ENCODE peak calls at places on chromosomes 13 and 19, in six cellular contexts. One of them, this sample, is unnamed.

GRCh38 chr13:41054919-41055619 is 6.2 kb upstream of the WBP4 start:
- ATAC-seq in HepG2: peak; percentile 17
- ATAC-seq in A549: peak; percentile 39
- ATAC-seq in GM12878: peak; percentile 14
- ATAC-seq in upper lobe of left lung: no peak
- ATAC-seq in K562: peak; percentile 39
- ATAC-seq in this sample: no peak

GRCh38 chr19:32287086-32287485 is 58.3 kb upstream of the ZNF507 start:
- ATAC-seq in HepG2: no peak
- ATAC-seq in upper lobe of left lung: peak; percentile 5
- ATAC-seq in K562: no peak
- ATAC-seq in A549: no peak
- ATAC-seq in GM12878: no peak
- ATAC-seq in this sample: no peak

GRCh38 chr13:51601601-51602348 is 17.5 kb downstream of the WDFY2 start:
- ATAC-seq in K562: peak; percentile 35
- ATAC-seq in upper lobe of left lung: peak; percentile 60
- ATAC-seq in GM12878: no peak
- ATAC-seq in A549: no peak
- ATAC-seq in HepG2: no peak
- ATAC-seq in this sample: no peak

GRCh38 chr13:45792827-45793303 is 58.7 kb downstream of the SIAH3 start:
- ATAC-seq in A549: no peak
- ATAC-seq in upper lobe of left lung: no peak
- ATAC-seq in K562: no peak
- ATAC-seq in HepG2: no peak
- ATAC-seq in GM12878: peak; percentile 85
- ATAC-seq in this sample: no peak

GRCh38 chr13:79628463-79628862 is 147.5 kb downstream of the NDFIP2 start:
- ATAC-seq in HepG2: no peak
- ATAC-seq in K562: no peak
- ATAC-seq in A549: no peak
- ATAC-seq in GM12878: no peak
- ATAC-seq in upper lobe of left lung: no peak
- ATAC-seq in this sample: no peak

GRCh38 chr19:51640371-51640770 is 6.3 kb downstream of the SIGLEC14 start:
- ATAC-seq in GM12878: no peak
- ATAC-seq in upper lobe of left lung: no peak
- ATAC-seq in K562: no peak
- ATAC-seq in HepG2: no peak
- ATAC-seq in A549: no peak
- ATAC-seq in this sample: no peak

GRCh38 chr19:16836115-16836905 is 7.1 kb downstream of the SIN3B start:
- ATAC-seq in HepG2: no peak
- ATAC-seq in GM12878: peak; percentile 95
- ATAC-seq in A549: no peak
- ATAC-seq in upper lobe of left lung: no peak
- ATAC-seq in K562: peak; percentile 95
- ATAC-seq in this sample: peak; percentile 44

GRCh38 chr13:32200741-32201140 is 114.4 kb downstream of the ZAR1L start:
- ATAC-seq in HepG2: no peak
- ATAC-seq in K562: no peak
- ATAC-seq in GM12878: no peak
- ATAC-seq in upper lobe of left lung: no peak
- ATAC-seq in A549: no peak
- ATAC-seq in this sample: no peak

GRCh38 chr19:42242071-42242511 is 311 bp downstream of the GSK3A start:
- ATAC-seq in upper lobe of left lung: no peak
- ATAC-seq in K562: no peak
- ATAC-seq in HepG2: no peak
- ATAC-seq in GM12878: no peak
- ATAC-seq in A549: no peak
- ATAC-seq in this sample: no peak

GRCh38 chr19:1468274-1469199 is 10.5 kb downstream of the C19orf25 start:
- ATAC-seq in A549: peak; percentile 65
- ATAC-seq in HepG2: peak; percentile 13
- ATAC-seq in GM12878: peak; percentile 23
- ATAC-seq in K562: no peak
- ATAC-seq in upper lobe of left lung: no peak
- ATAC-seq in this sample: no peak

GRCh38 chr19:18541992-18542935 is 1.1 kb downstream of the FKBP8 start:
- ATAC-seq in HepG2: no peak
- ATAC-seq in K562: no peak
- ATAC-seq in GM12878: no peak
- ATAC-seq in A549: no peak
- ATAC-seq in upper lobe of left lung: no peak
- ATAC-seq in this sample: no peak

GRCh38 chr19:1465191-1466016 is 13.6 kb downstream of the C19orf25 start:
- ATAC-seq in K562: no peak
- ATAC-seq in A549: no peak
- ATAC-seq in HepG2: no peak
- ATAC-seq in upper lobe of left lung: peak; percentile 34
- ATAC-seq in GM12878: peak; percentile 66
- ATAC-seq in this sample: no peak

GRCh38 chr13:57314897-57315520 is 148.0 kb downstream of the PRR20E start:
- ATAC-seq in upper lobe of left lung: no peak
- ATAC-seq in GM12878: no peak
- ATAC-seq in A549: no peak
- ATAC-seq in HepG2: no peak
- ATAC-seq in K562: no peak
- ATAC-seq in this sample: no peak

GRCh38 chr19:45186509-45187334 is 8.1 kb downstream of the BLOC1S3 start:
- ATAC-seq in HepG2: peak; percentile 90
- ATAC-seq in A549: peak; percentile 73
- ATAC-seq in GM12878: no peak
- ATAC-seq in K562: no peak
- ATAC-seq in upper lobe of left lung: no peak
- ATAC-seq in this sample: no peak

GRCh38 chr13:24381539-24382265 is 72.3 kb downstream of the C1QTNF9 start:
- ATAC-seq in GM12878: no peak
- ATAC-seq in A549: no peak
- ATAC-seq in K562: no peak
- ATAC-seq in HepG2: no peak
- ATAC-seq in upper lobe of left lung: peak; percentile 88
- ATAC-seq in this sample: no peak

GRCh38 chr13:42211704-42212103 is 60.2 kb upstream of the AKAP11 start:
- ATAC-seq in upper lobe of left lung: no peak
- ATAC-seq in K562: no peak
- ATAC-seq in HepG2: no peak
- ATAC-seq in GM12878: no peak
- ATAC-seq in A549: no peak
- ATAC-seq in this sample: no peak

GRCh38 chr19:42064432-42064831 is 5.6 kb downstream of the GRIK5 start:
- ATAC-seq in A549: no peak
- ATAC-seq in GM12878: no peak
- ATAC-seq in upper lobe of left lung: no peak
- ATAC-seq in HepG2: no peak
- ATAC-seq in K562: no peak
- ATAC-seq in this sample: no peak

GRCh38 chr13:105527127-105527526 is 1008.3 kb downstream of the EFNB2 start:
- ATAC-seq in HepG2: no peak
- ATAC-seq in K562: no peak
- ATAC-seq in upper lobe of left lung: no peak
- ATAC-seq in GM12878: no peak
- ATAC-seq in A549: no peak
- ATAC-seq in this sample: no peak

GRCh38 chr19:16359964-16360363 is 35.3 kb downstream of the KLF2 start:
- ATAC-seq in HepG2: no peak
- ATAC-seq in K562: no peak
- ATAC-seq in upper lobe of left lung: no peak
- ATAC-seq in A549: no peak
- ATAC-seq in GM12878: no peak
- ATAC-seq in this sample: no peak

GRCh38 chr19:2491130-2491801 is 15.3 kb downstream of the GADD45B start:
- ATAC-seq in GM12878: no peak
- ATAC-seq in A549: peak; percentile 20
- ATAC-seq in K562: no peak
- ATAC-seq in HepG2: no peak
- ATAC-seq in upper lobe of left lung: no peak
- ATAC-seq in this sample: no peak
- TF ChIP-seq EP300 in GM12878: no peak
- TF ChIP-seq EP300 in A549: peak; percentile 53
- TF ChIP-seq EP300 in K562: no peak
- TF ChIP-seq EP300 in HepG2: no peak
- TF ChIP-seq EP300 in upper lobe of left lung: peak; percentile 40
- TF ChIP-seq EP300 in this sample: no peak

GRCh38 chr13:113777311-113778260 is 18.6 kb downstream of the TMEM255B start:
- ATAC-seq in A549: peak; percentile 73
- ATAC-seq in HepG2: peak; percentile 88
- ATAC-seq in GM12878: peak; percentile 20
- ATAC-seq in K562: peak; percentile 83
- ATAC-seq in upper lobe of left lung: peak; percentile 36
- ATAC-seq in this sample: no peak

GRCh38 chr13:113774177-113775107 is 15.4 kb downstream of the TMEM255B start:
- ATAC-seq in GM12878: no peak
- ATAC-seq in K562: no peak
- ATAC-seq in HepG2: no peak
- ATAC-seq in upper lobe of left lung: no peak
- ATAC-seq in A549: no peak
- ATAC-seq in this sample: peak; percentile 41

GRCh38 chr13:113776231-113777125 is 17.5 kb downstream of the TMEM255B start:
- ATAC-seq in GM12878: no peak
- ATAC-seq in K562: no peak
- ATAC-seq in HepG2: no peak
- ATAC-seq in A549: no peak
- ATAC-seq in upper lobe of left lung: no peak
- ATAC-seq in this sample: no peak

GRCh38 chr13:113771709-113772331 is 12.8 kb downstream of the TMEM255B start:
- ATAC-seq in GM12878: no peak
- ATAC-seq in HepG2: no peak
- ATAC-seq in upper lobe of left lung: no peak
- ATAC-seq in A549: no peak
- ATAC-seq in K562: no peak
- ATAC-seq in this sample: no peak

GRCh38 chr13:113775451-113776145 is 16.6 kb downstream of the TMEM255B start:
- ATAC-seq in GM12878: no peak
- ATAC-seq in upper lobe of left lung: no peak
- ATAC-seq in HepG2: no peak
- ATAC-seq in A549: no peak
- ATAC-seq in K562: no peak
- ATAC-seq in this sample: no peak
- H3K27ac ChIP-seq in GM12878: no peak overlapping the region
- H3K27ac ChIP-seq in upper lobe of left lung: no peak overlapping the region
- H3K27ac ChIP-seq in HepG2: no peak overlapping the region
- H3K27ac ChIP-seq in A549: no peak overlapping the region
- H3K27ac ChIP-seq in K562: no peak overlapping the region
- H3K27ac ChIP-seq in this sample: no peak overlapping the region

DNA sequence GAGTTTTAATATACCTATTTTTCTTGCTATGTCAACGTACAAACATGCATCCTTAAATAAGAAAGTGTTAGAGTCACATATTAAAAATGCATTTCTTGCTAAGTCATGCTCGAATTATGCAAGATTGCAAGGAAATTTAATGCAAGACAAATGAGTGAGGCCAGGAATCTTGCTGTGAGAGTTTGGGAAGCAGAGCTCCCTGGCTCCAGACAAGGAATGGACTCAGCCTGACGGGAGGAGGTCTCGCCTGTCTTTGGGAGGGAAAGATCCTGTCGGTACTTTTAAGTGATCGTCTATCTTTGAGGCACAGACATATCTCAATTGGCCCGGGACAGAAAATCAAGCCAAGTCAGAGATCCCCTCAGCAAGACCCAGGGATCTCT is 39.2 kb downstream of the RFX2 start:
- ATAC-seq in upper lobe of left lung: peak; percentile 53
- ATAC-seq in GM12878: no peak
- ATAC-seq in A549: no peak
- ATAC-seq in HepG2: no peak
- ATAC-seq in K562: no peak
- ATAC-seq in this sample: peak; percentile 40
- TF ChIP-seq EP300 in upper lobe of left lung: no peak
- TF ChIP-seq EP300 in GM12878: no peak
- TF ChIP-seq EP300 in A549: no peak
- TF ChIP-seq EP300 in HepG2: no peak
- TF ChIP-seq EP300 in K562: no peak
- TF ChIP-seq EP300 in this sample: no peak

GRCh38 chr13:113653264-113654174 is 4.5 kb downstream of the ATP4B start:
- ATAC-seq in upper lobe of left lung: no peak
- ATAC-seq in K562: no peak
- ATAC-seq in A549: no peak
- ATAC-seq in HepG2: no peak
- ATAC-seq in GM12878: no peak
- ATAC-seq in this sample: no peak

GRCh38 chr13:113655358-113656014 is 2.5 kb downstream of the ATP4B start:
- ATAC-seq in K562: no peak
- ATAC-seq in HepG2: peak; percentile 32
- ATAC-seq in GM12878: no peak
- ATAC-seq in upper lobe of left lung: no peak
- ATAC-seq in A549: peak; percentile 35
- ATAC-seq in this sample: no peak

GRCh38 chr13:113656015-113656588 is 1.9 kb downstream of the ATP4B start:
- ATAC-seq in K562: no peak
- ATAC-seq in GM12878: no peak
- ATAC-seq in upper lobe of left lung: no peak
- ATAC-seq in HepG2: peak; percentile 12
- ATAC-seq in A549: no peak
- ATAC-seq in this sample: no peak

GRCh38 chr13:113654175-113654560 is 3.8 kb downstream of the ATP4B start:
- ATAC-seq in K562: no peak
- ATAC-seq in HepG2: no peak
- ATAC-seq in A549: no peak
- ATAC-seq in GM12878: no peak
- ATAC-seq in upper lobe of left lung: no peak
- ATAC-seq in this sample: no peak

DNA sequence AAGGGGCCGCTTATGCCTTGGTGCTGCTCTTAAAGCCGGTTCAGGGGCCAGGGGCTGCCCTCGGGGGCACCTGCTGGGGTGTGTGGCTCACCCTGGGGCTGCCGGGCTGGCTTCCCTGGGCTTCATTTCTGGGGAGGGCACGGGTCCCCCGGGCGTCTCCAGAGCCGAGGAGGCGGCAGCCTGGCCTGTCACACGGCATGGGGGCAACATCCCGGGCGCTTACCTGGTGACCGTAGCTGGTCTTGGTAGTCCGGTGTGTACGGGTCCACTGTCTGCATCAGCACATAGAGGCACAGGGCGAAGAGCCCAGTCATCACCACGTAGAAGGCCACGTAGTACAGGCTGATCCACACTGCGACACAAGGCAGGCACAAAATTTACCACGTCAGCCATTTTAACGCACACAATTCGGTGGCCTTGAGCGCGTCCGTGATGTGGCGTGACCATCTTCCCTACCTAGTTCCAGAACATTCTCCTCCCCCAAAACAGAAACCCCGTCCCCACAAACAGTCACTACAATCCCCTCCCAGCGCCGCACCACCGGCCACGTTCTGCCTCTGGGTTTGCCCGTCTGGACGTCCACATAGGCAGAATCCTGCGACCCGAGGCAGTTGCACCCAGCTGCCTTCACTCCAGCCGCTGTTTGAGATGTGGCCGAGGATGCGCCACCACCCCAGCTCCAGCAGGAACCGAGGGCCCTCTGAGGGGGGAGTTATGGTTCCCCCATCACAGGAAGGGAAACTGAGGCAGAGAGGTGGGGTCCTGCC is 3.2 kb downstream of the ATP4B start:
- ATAC-seq in GM12878: no peak
- ATAC-seq in A549: no peak
- ATAC-seq in HepG2: no peak
- ATAC-seq in upper lobe of left lung: no peak
- ATAC-seq in K562: no peak
- ATAC-seq in this sample: no peak
- H3K27ac ChIP-seq in GM12878: no peak overlapping the region
- H3K27ac ChIP-seq in A549: no peak overlapping the region
- H3K27ac ChIP-seq in HepG2: no peak overlapping the region
- H3K27ac ChIP-seq in upper lobe of left lung: no peak overlapping the region
- H3K27ac ChIP-seq in K562: no peak overlapping the region
- H3K27ac ChIP-seq in this sample: no peak overlapping the region

This sample was measured in gastroesophageal sphincter.